ENCODE peak calls at places on chromosomes 5 and 9, in seven cellular contexts. G is CD14-positive monocyte, L is ovary, U is upper lobe of right lung, Z is BJ, J is right lobe of liver, M is psoas muscle. Q is an unnamed sample.

GRCh38 chr9:124574944-124575343 is 67.7 kb upstream of the NR5A1 start:
- DNase-seq in G (no peak), L (no peak), U (no peak), Z (peak; percentile 60), J (no peak), M (no peak), Q (no peak)

GRCh38 chr9:97768731-97769130 is 71.6 kb upstream of the XPA start:
- DNase-seq in G (no peak), L (no peak), U (no peak), Z (peak; percentile 79), J (no peak), M (no peak), Q (no peak)

GRCh38 chr5:59799668-59800374 is 93.7 kb downstream of the PDE4D start:
- DNase-seq in G (no peak), L (no peak), U (no peak), Z (no peak), J (no peak), M (no peak), Q (no peak)

GRCh38 chr9:89036862-89037261 is 45.6 kb downstream of the S1PR3 start:
- DNase-seq in G (peak; percentile 86), L (no peak), U (no peak), Z (no peak), J (no peak), M (no peak), Q (no peak)

GRCh38 chr9:114691046-114691955 is 9.3 kb upstream of the TEX48 start:
- DNase-seq in G (no peak), L (no peak), U (no peak), Z (peak; percentile 68), J (no peak), M (no peak), Q (no peak)

GRCh38 chr9:22008662-22009562 is at the start of gene CDKN2B:
- DNase-seq in G (peak; percentile 88), L (peak; percentile 92), U (peak; percentile 98), Z (peak; percentile 87), J (peak; percentile 98), M (peak; percentile 98), Q (peak; percentile 99)

GRCh38 chr9:108811944-108812343 is 43.8 kb downstream of the ACTL7B start:
- DNase-seq in G (no peak), L (no peak), U (no peak), Z (no peak), J (no peak), M (no peak), Q (no peak)

GRCh38 chr5:43572357-43572756 is 15.5 kb upstream of the PAIP1 start:
- DNase-seq in G (no peak), L (no peak), U (no peak), Z (no peak), J (no peak), M (no peak), Q (no peak)

GRCh38 chr9:98698856-98699255 is 9.9 kb downstream of the GABBR2 start:
- DNase-seq in G (no peak), L (no peak), U (no peak), Z (no peak), J (no peak), M (no peak), Q (no peak)

GRCh38 chr5:137900925-137901817 is 11.9 kb downstream of the PKD2L2 start:
- DNase-seq in G (no peak), L (no peak), U (no peak), Z (no peak), J (no peak), M (no peak), Q (no peak)

GRCh38 chr9:131593936-131594665 is 48.8 kb downstream of the PRRT1B start:
- DNase-seq in G (no peak), L (no peak), U (no peak), Z (no peak), J (no peak), M (no peak), Q (no peak)

GRCh38 chr5:144567416-144567770 is 396.7 kb downstream of the KCTD16 start:
- DNase-seq in G (no peak), L (no peak), U (no peak), Z (peak; percentile 35), J (no peak), M (no peak), Q (no peak)

GRCh38 chr9:126122901-126123616 is 203.6 kb upstream of the MVB12B start:
- DNase-seq in G (no peak), L (no peak), U (no peak), Z (no peak), J (no peak), M (no peak), Q (no peak)

GRCh38 chr9:100277166-100277979 is 75.4 kb downstream of the TEX10 start:
- DNase-seq in G (no peak), L (no peak), U (no peak), Z (no peak), J (no peak), M (no peak), Q (no peak)

GRCh38 chr9:88706193-88707112 is 171.5 kb downstream of the NXNL2 start:
- DNase-seq in G (no peak), L (no peak), U (no peak), Z (no peak), J (peak; percentile 67), M (no peak), Q (no peak)

GRCh38 chr9:132791699-132792240 is 86.3 kb downstream of the AK8 start:
- DNase-seq in G (no peak), L (no peak), U (no peak), Z (no peak), J (no peak), M (no peak), Q (no peak)

GRCh38 chr5:36079200-36079761 is 12.6 kb upstream of the UGT3A2 start:
- DNase-seq in G (no peak), L (no peak), U (no peak), Z (no peak), J (no peak), M (no peak), Q (no peak)

GRCh38 chr5:82620957-82621600 is 342.9 kb upstream of the RPS23 start:
- DNase-seq in G (no peak), L (no peak), U (no peak), Z (no peak), J (no peak), M (no peak), Q (no peak)

GRCh38 chr9:92299116-92299515 is 5.6 kb upstream of the IARS1 start:
- DNase-seq in G (no peak), L (no peak), U (no peak), Z (no peak), J (no peak), M (no peak), Q (no peak)

GRCh38 chr5:14234204-14234603 is 91.1 kb downstream of the TRIO start:
- DNase-seq in G (no peak), L (no peak), U (no peak), Z (no peak), J (no peak), M (no peak), Q (no peak)

GRCh38 chr5:150409638-150410523 is 2.8 kb downstream of the CD74 start:
- DNase-seq in G (peak; percentile 76), L (peak; percentile 72), U (peak; percentile 84), Z (peak; percentile 58), J (peak; percentile 81), M (peak; percentile 77), Q (no peak)

GRCh38 chr5:116289276-116289675 is 204.5 kb downstream of the COMMD10 start:
- DNase-seq in G (no peak), L (no peak), U (no peak), Z (no peak), J (no peak), M (no peak), Q (no peak)

GRCh38 chr5:73544429-73545402 is 20.7 kb downstream of the ANKRA2 start:
- DNase-seq in G (no peak), L (no peak), U (peak; percentile 67), Z (no peak), J (peak; percentile 63), M (no peak), Q (no peak)

GRCh38 chr5:146766013-146766412 is 112.5 kb downstream of the PPP2R2B start:
- DNase-seq in G (no peak), L (no peak), U (no peak), Z (peak; percentile 3), J (no peak), M (no peak), Q (no peak)

GRCh38 chr5:38751103-38751502 is 94.7 kb upstream of the OSMR start:
- DNase-seq in G (no peak), L (no peak), U (no peak), Z (no peak), J (no peak), M (no peak), Q (no peak)
- TF ChIP-seq CTCF in G (no peak), L (no peak), U (no peak), Z (no peak), J (no peak), M (no peak), Q (peak; percentile 26)

GRCh38 chr9:34863426-34863825 is 94.7 kb upstream of the PHF24 start:
- DNase-seq in G (no peak), L (no peak), U (no peak), Z (no peak), J (no peak), M (no peak), Q (no peak)

GRCh38 chr9:34866614-34867013 is 91.5 kb upstream of the PHF24 start:
- DNase-seq in G (no peak), L (no peak), U (no peak), Z (no peak), J (no peak), M (no peak), Q (no peak)

GRCh38 chr9:34869390-34869789 is 88.7 kb upstream of the PHF24 start:
- DNase-seq in G (no peak), L (no peak), U (no peak), Z (no peak), J (no peak), M (no peak), Q (no peak)
- TF ChIP-seq CTCF in G (peak; percentile 22), L (no peak), U (peak; percentile 34), Z (peak; percentile 36), J (peak; percentile 15), M (no peak), Q (peak; percentile 59)

GRCh38 chr9:129785866-129786265 is 17.1 kb upstream of the TOR1B start:
- DNase-seq in G (no peak), L (no peak), U (no peak), Z (no peak), J (no peak), M (no peak), Q (no peak)

GRCh38 chr9:129779560-129780190 is 23.3 kb upstream of the TOR1B start:
- DNase-seq in G (no peak), L (no peak), U (no peak), Z (no peak), J (no peak), M (no peak), Q (no peak)

GRCh38 chr9:129778469-129778868 is 24.5 kb upstream of the TOR1B start:
- DNase-seq in G (no peak), L (no peak), U (no peak), Z (no peak), J (no peak), M (no peak), Q (no peak)

GRCh38 chr9:129783516-129784361 is 19.2 kb upstream of the TOR1B start:
- DNase-seq in G (peak; percentile 79), L (peak; percentile 70), U (peak; percentile 67), Z (no peak), J (no peak), M (peak; percentile 68), Q (no peak)

GRCh38 chr9:129781991-129782390 is 21.0 kb upstream of the TOR1B start:
- DNase-seq in G (no peak), L (no peak), U (no peak), Z (no peak), J (no peak), M (no peak), Q (no peak)
- TF ChIP-seq CTCF in G (no peak), L (no peak), U (no peak), Z (no peak), J (no peak), M (no peak), Q (no peak)

GRCh38 chr5:149283611-149284480 is 12.2 kb downstream of the AFAP1L1 start:
- DNase-seq in G (no peak), L (no peak), U (no peak), Z (no peak), J (no peak), M (no peak), Q (no peak)
- TF ChIP-seq CTCF in G (no peak), L (no peak), U (no peak), Z (no peak), J (no peak), M (no peak), Q (no peak)

Q was measured in chondrocyte.